ENCODE peak calls at places on chromosomes 6 and 20, in five cellular contexts. One of them, this sample, is unnamed.

GRCh38 chr6:131819507-131820228 is 11.8 kb downstream of the ENPP1 start:
- DNase-seq in Panc1: no peak
- DNase-seq in GM12878: no peak
- DNase-seq in K562: no peak
- DNase-seq in HCT116: no peak
- DNase-seq in this sample: no peak

GRCh38 chr6:4210619-4211419 is 75.4 kb upstream of the ECI2 start:
- DNase-seq in HCT116: peak
- DNase-seq in Panc1: peak
- DNase-seq in GM12878: no peak
- DNase-seq in K562: peak
- DNase-seq in this sample: peak

GRCh38 chr6:166402582-166403277 is 20.0 kb upstream of the MPC1 start:
- DNase-seq in HCT116: no peak
- DNase-seq in Panc1: no peak
- DNase-seq in K562: no peak
- DNase-seq in GM12878: no peak
- DNase-seq in this sample: peak

GRCh38 chr6:14284969-14285368 is 167.4 kb downstream of the CD83 start:
- DNase-seq in GM12878: no peak
- DNase-seq in HCT116: no peak
- DNase-seq in Panc1: no peak
- DNase-seq in K562: no peak
- DNase-seq in this sample: no peak

GRCh38 chr20:48891235-48892048 is 30.1 kb upstream of the ARFGEF2 start:
- DNase-seq in HCT116: no peak
- DNase-seq in K562: no peak
- DNase-seq in GM12878: no peak
- DNase-seq in Panc1: no peak
- DNase-seq in this sample: no peak

GRCh38 chr20:53750827-53751393 is 157.3 kb upstream of the ZNF217 start:
- DNase-seq in HCT116: no peak
- DNase-seq in Panc1: no peak
- DNase-seq in K562: no peak
- DNase-seq in GM12878: peak
- DNase-seq in this sample: peak

GRCh38 chr6:84526631-84527030 is 237.8 kb downstream of the TBX18 start:
- DNase-seq in Panc1: no peak
- DNase-seq in GM12878: no peak
- DNase-seq in K562: no peak
- DNase-seq in HCT116: no peak
- DNase-seq in this sample: no peak

GRCh38 chr6:69985180-69985579 is 118.8 kb downstream of the COL19A1 start:
- DNase-seq in K562: no peak
- DNase-seq in HCT116: no peak
- DNase-seq in Panc1: no peak
- DNase-seq in GM12878: no peak
- DNase-seq in this sample: no peak

GRCh38 chr6:75275067-75275466 is 9.5 kb downstream of the TMEM30A start:
- DNase-seq in HCT116: no peak
- DNase-seq in GM12878: no peak
- DNase-seq in Panc1: no peak
- DNase-seq in K562: no peak
- DNase-seq in this sample: no peak

GRCh38 chr6:41455410-41455809 is 90.8 kb upstream of the FOXP4 start:
- DNase-seq in Panc1: no peak
- DNase-seq in K562: no peak
- DNase-seq in HCT116: no peak
- DNase-seq in GM12878: no peak
- DNase-seq in this sample: no peak

GRCh38 chr6:12516070-12516469 is 200.5 kb upstream of the PHACTR1 start:
- DNase-seq in K562: no peak
- DNase-seq in HCT116: no peak
- DNase-seq in Panc1: no peak
- DNase-seq in GM12878: no peak
- DNase-seq in this sample: no peak

GRCh38 chr6:147468634-147469033 is 39.9 kb upstream of the SAMD5 start:
- DNase-seq in GM12878: no peak
- DNase-seq in HCT116: no peak
- DNase-seq in Panc1: no peak
- DNase-seq in K562: no peak
- DNase-seq in this sample: no peak
- TF ChIP-seq SIN3A in GM12878: no peak
- TF ChIP-seq SIN3A in HCT116: no peak
- TF ChIP-seq SIN3A in Panc1: no peak
- TF ChIP-seq SIN3A in K562: no peak
- TF ChIP-seq SIN3A in this sample: no peak

GRCh38 chr6:140445474-140446004 is 1071.1 kb upstream of the CITED2 start:
- DNase-seq in Panc1: no peak
- DNase-seq in K562: no peak
- DNase-seq in HCT116: no peak
- DNase-seq in GM12878: no peak
- DNase-seq in this sample: no peak
- TF ChIP-seq SIN3A in Panc1: no peak
- TF ChIP-seq SIN3A in K562: no peak
- TF ChIP-seq SIN3A in HCT116: no peak
- TF ChIP-seq SIN3A in GM12878: no peak
- TF ChIP-seq SIN3A in this sample: no peak

GRCh38 chr6:105431226-105431625 is 28.3 kb upstream of the PREP start:
- DNase-seq in GM12878: no peak
- DNase-seq in Panc1: no peak
- DNase-seq in HCT116: peak
- DNase-seq in K562: peak
- DNase-seq in this sample: peak
- TF ChIP-seq SIN3A in GM12878: no peak
- TF ChIP-seq SIN3A in Panc1: no peak
- TF ChIP-seq SIN3A in HCT116: no peak
- TF ChIP-seq SIN3A in K562: no peak
- TF ChIP-seq SIN3A in this sample: no peak

GRCh38 chr6:8006208-8006607 is 58.0 kb downstream of the BLOC1S5 start:
- DNase-seq in K562: peak
- DNase-seq in GM12878: no peak
- DNase-seq in Panc1: no peak
- DNase-seq in HCT116: peak
- DNase-seq in this sample: peak
- TF ChIP-seq SIN3A in K562: no peak
- TF ChIP-seq SIN3A in GM12878: no peak
- TF ChIP-seq SIN3A in Panc1: no peak
- TF ChIP-seq SIN3A in HCT116: no peak
- TF ChIP-seq SIN3A in this sample: no peak

GRCh38 chr6:31712296-31712695 is 2.9 kb upstream of the LY6G6D start:
- DNase-seq in GM12878: no peak
- DNase-seq in K562: no peak
- DNase-seq in Panc1: no peak
- DNase-seq in HCT116: no peak
- DNase-seq in this sample: no peak

GRCh38 chr6:31713465-31713864 is 1.7 kb upstream of the LY6G6D start:
- DNase-seq in Panc1: no peak
- DNase-seq in HCT116: no peak
- DNase-seq in K562: no peak
- DNase-seq in GM12878: no peak
- DNase-seq in this sample: no peak

GRCh38 chr6:31711233-31711632 is 3.9 kb upstream of the LY6G6D start:
- DNase-seq in Panc1: no peak
- DNase-seq in HCT116: no peak
- DNase-seq in GM12878: no peak
- DNase-seq in K562: no peak
- DNase-seq in this sample: no peak

GRCh38 chr6:31708224-31708623 is 1.6 kb downstream of the LY6G6F start:
- DNase-seq in K562: no peak
- DNase-seq in Panc1: no peak
- DNase-seq in HCT116: no peak
- DNase-seq in GM12878: no peak
- DNase-seq in this sample: no peak

GRCh38 chr6:31710490-31711219 is 4.0 kb downstream of the LY6G6F start:
- DNase-seq in GM12878: no peak
- DNase-seq in HCT116: no peak
- DNase-seq in Panc1: no peak
- DNase-seq in K562: no peak
- DNase-seq in this sample: no peak
- TF ChIP-seq SIN3A in GM12878: no peak
- TF ChIP-seq SIN3A in HCT116: no peak
- TF ChIP-seq SIN3A in Panc1: no peak
- TF ChIP-seq SIN3A in K562: no peak
- TF ChIP-seq SIN3A in this sample: no peak

GRCh38 chr20:57692393-57692792 is 17.4 kb downstream of the PMEPA1 start:
- DNase-seq in GM12878: no peak
- DNase-seq in Panc1: no peak
- DNase-seq in K562: no peak
- DNase-seq in HCT116: no peak
- DNase-seq in this sample: no peak

GRCh38 chr20:57694481-57694880 is 15.3 kb downstream of the PMEPA1 start:
- DNase-seq in K562: no peak
- DNase-seq in HCT116: no peak
- DNase-seq in Panc1: no peak
- DNase-seq in GM12878: no peak
- DNase-seq in this sample: no peak

GRCh38 chr20:57693670-57694329 is 16.0 kb downstream of the PMEPA1 start:
- DNase-seq in HCT116: no peak
- DNase-seq in K562: no peak
- DNase-seq in Panc1: no peak
- DNase-seq in GM12878: no peak
- DNase-seq in this sample: no peak

GRCh38 chr20:57695012-57695411 is 14.8 kb downstream of the PMEPA1 start:
- DNase-seq in HCT116: peak
- DNase-seq in GM12878: no peak
- DNase-seq in Panc1: no peak
- DNase-seq in K562: no peak
- DNase-seq in this sample: no peak

GRCh38 chr20:57693002-57693582 is 16.7 kb downstream of the PMEPA1 start:
- DNase-seq in GM12878: no peak
- DNase-seq in HCT116: peak
- DNase-seq in K562: no peak
- DNase-seq in Panc1: no peak
- DNase-seq in this sample: no peak
- TF ChIP-seq SIN3A in GM12878: no peak
- TF ChIP-seq SIN3A in HCT116: no peak
- TF ChIP-seq SIN3A in K562: no peak
- TF ChIP-seq SIN3A in Panc1: no peak
- TF ChIP-seq SIN3A in this sample: no peak

GRCh38 chr20:51800769-51801219 is 1.5 kb downstream of the SALL4 start:
- DNase-seq in GM12878: no peak
- DNase-seq in K562: no peak
- DNase-seq in HCT116: no peak
- DNase-seq in Panc1: no peak
- DNase-seq in this sample: peak
- TF ChIP-seq SIN3A in GM12878: no peak
- TF ChIP-seq SIN3A in K562: no peak
- TF ChIP-seq SIN3A in HCT116: no peak
- TF ChIP-seq SIN3A in Panc1: no peak
- TF ChIP-seq SIN3A in this sample: no peak